ENCODE peak calls at places on chromosomes 6 and 20, in seven cellular contexts. X is OCI-LY7, E is IMR-90, N is pancreas, Q is progenitor cell of endocrine pancreas, V is epithelial cell of esophagus, M is GM06990. S is an unnamed sample.

GRCh38 chr6:113347420-113347819 is 509.7 kb upstream of the MARCKS start:
- DNase-seq in E (peak), V (peak), N (no peak), Q (no peak), M (no peak), X (no peak), S (no peak)

GRCh38 chr6:111888928-111889696 is 15.9 kb upstream of the FYN start:
- DNase-seq in V (no peak), M (no peak), X (no peak), Q (no peak), E (peak), N (no peak), S (no peak)

GRCh38 chr6:133504761-133505160 is 263.6 kb downstream of the EYA4 start:
- DNase-seq in X (no peak), E (no peak), V (no peak), Q (no peak), N (no peak), M (no peak), S (no peak)

GRCh38 chr6:16174368-16175078 is 45.6 kb downstream of the MYLIP start:
- DNase-seq in M (no peak), Q (no peak), N (no peak), X (no peak), V (no peak), E (no peak), S (no peak)

GRCh38 chr6:131175559-131175958 is 40.3 kb downstream of the AKAP7 start:
- DNase-seq in Q (no peak), V (no peak), X (no peak), N (no peak), M (no peak), E (no peak), S (no peak)

GRCh38 chr20:44924526-44924925 is 14.7 kb downstream of the PABPC1L start:
- DNase-seq in Q (no peak), X (no peak), M (no peak), V (no peak), E (no peak), N (no peak), S (no peak)

GRCh38 chr20:63536997-63537524 is at the start of gene PTK6:
- DNase-seq in Q (no peak), E (no peak), M (no peak), X (peak), N (peak), V (peak), S (no peak)

GRCh38 chr6:29376003-29376402 is 912 bp upstream of the OR12D3 start:
- DNase-seq in N (no peak), X (no peak), E (no peak), Q (no peak), V (peak), M (no peak), S (peak)

GRCh38 chr20:2705931-2706645 is 13.5 kb downstream of the EBF4 start:
- DNase-seq in X (no peak), N (no peak), V (no peak), E (no peak), M (no peak), Q (no peak), S (no peak)

GRCh38 chr6:108168501-108168979 is 2.7 kb downstream of the NR2E1 start:
- DNase-seq in X (no peak), M (peak), E (no peak), V (no peak), N (peak), Q (no peak), S (peak)

GRCh38 chr6:33878541-33878940 is 74.7 kb upstream of the MLN start:
- DNase-seq in E (no peak), Q (no peak), X (no peak), M (no peak), N (no peak), V (no peak), S (no peak)

GRCh38 chr20:33132858-33133615 is 34.9 kb upstream of the BPIFA2 start:
- DNase-seq in X (no peak), Q (no peak), N (no peak), M (no peak), V (no peak), E (no peak), S (no peak)

GRCh38 chr6:31943742-31944141 is 2.2 kb upstream of the CFB start:
- DNase-seq in M (no peak), Q (no peak), N (no peak), E (no peak), V (no peak), X (no peak), S (no peak)

GRCh38 chr6:135423649-135424128 is 73.9 kb downstream of the AHI1 start:
- DNase-seq in M (peak), E (peak), X (peak), V (peak), N (no peak), Q (no peak), S (peak)

GRCh38 chr20:52958206-52958605 is 14.0 kb upstream of the TSHZ2 start:
- DNase-seq in Q (no peak), V (no peak), X (no peak), M (no peak), E (no peak), N (no peak), S (no peak)

GRCh38 chr20:31713312-31714049 is 9.2 kb downstream of the BCL2L1 start:
- DNase-seq in V (peak), E (peak), X (no peak), M (no peak), N (no peak), Q (no peak), S (no peak)

GRCh38 chr20:31497838-31498540 is 16.3 kb upstream of the HM13 start:
- DNase-seq in V (no peak), X (no peak), Q (no peak), M (no peak), N (no peak), E (peak), S (no peak)

GRCh38 chr20:33838035-33838864 is 27.1 kb downstream of the CHMP4B start:
- DNase-seq in N (no peak), V (peak), M (no peak), X (no peak), E (no peak), Q (no peak), S (no peak)

GRCh38 chr6:39407446-39407993 is 85.0 kb upstream of the KCNK16 start:
- DNase-seq in Q (no peak), X (no peak), N (no peak), M (no peak), V (no peak), E (no peak), S (peak)

GRCh38 chr6:88008821-88009220 is 38.8 kb upstream of the SPACA1 start:
- DNase-seq in V (no peak), N (no peak), M (no peak), Q (no peak), X (no peak), E (no peak), S (no peak)

GRCh38 chr20:16349518-16350295 is 223.5 kb downstream of the KIF16B start:
- DNase-seq in Q (no peak), X (no peak), N (no peak), V (no peak), M (no peak), E (peak), S (no peak)

GRCh38 chr6:14037402-14038277 is 79.9 kb upstream of the CD83 start:
- DNase-seq in E (peak), N (no peak), V (peak), X (no peak), Q (no peak), M (no peak), S (no peak)

GRCh38 chr6:100433726-100434435 is 30.8 kb downstream of the SIM1 start:
- DNase-seq in V (no peak), X (no peak), E (no peak), N (no peak), M (no peak), Q (no peak), S (no peak)

GRCh38 chr6:42297661-42298060 is 80.0 kb upstream of the MRPS10 start:
- DNase-seq in V (peak), M (no peak), N (no peak), Q (no peak), X (no peak), E (no peak), S (no peak)

GRCh38 chr6:162963861-162964260 is 236.1 kb downstream of the PACRG start:
- DNase-seq in X (no peak), V (no peak), Q (no peak), N (no peak), M (no peak), E (no peak), S (no peak)

GRCh38 chr20:13035399-13036173 is 26.8 kb downstream of the SPTLC3 start:
- DNase-seq in E (no peak), M (no peak), X (no peak), V (no peak), N (no peak), Q (no peak), S (no peak)

DNA sequence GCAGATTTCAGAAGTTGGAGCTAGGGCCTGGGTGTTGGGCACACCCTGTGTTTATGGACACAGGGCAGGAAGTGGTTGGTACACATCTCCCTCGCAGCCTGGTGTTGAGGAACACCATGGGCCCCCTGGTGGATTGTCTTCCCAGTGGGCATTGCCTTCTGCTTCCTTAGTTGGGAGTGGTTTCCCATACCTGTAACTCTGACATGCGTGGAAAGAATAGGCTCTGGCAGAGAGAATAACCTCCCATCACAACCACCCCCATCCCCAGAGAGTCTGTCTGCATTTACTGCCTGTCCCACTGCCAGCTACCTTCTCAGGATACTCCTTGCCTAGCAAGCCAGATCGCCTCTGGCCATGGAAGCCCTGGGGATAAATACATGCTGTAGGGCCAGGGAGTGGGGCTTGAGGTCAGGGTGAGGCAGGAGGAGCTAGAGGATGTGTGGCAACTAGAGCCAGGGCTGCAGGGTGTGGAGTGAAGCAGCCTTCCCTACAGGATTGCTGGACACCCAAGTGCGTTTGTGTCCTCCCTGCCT is 14.7 kb downstream of the LRRC73 start:
- DNase-seq in M (no peak), E (no peak), Q (no peak), V (peak), N (no peak), X (no peak), S (no peak)
- TF ChIP-seq CTCF in M (peak), E (peak), Q (peak), V (peak), N (no peak), X (no peak), S (peak)

DNA sequence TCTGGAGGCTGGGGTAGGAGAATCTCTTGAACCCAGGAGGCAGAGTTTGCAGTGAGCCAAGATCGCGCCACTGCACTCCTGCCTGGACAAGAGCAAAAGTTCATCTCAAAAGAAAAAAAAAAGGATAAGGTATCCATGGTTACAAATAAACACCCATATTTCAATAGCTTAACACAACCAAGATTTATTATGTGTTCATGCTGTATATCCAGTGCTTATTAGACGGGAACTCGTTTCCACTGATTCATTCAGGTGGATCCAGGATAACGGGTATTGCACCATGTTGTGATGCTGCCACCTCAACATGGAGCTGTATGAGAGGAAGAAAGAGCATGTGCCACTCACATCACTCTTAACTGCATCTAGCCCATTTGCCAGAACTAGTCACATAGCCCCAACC is 69.1 kb upstream of the HIVEP1 start:
- DNase-seq in N (no peak), X (no peak), Q (no peak), E (no peak), M (no peak), V (no peak), S (no peak)
- TF ChIP-seq CTCF in N (no peak), X (no peak), Q (no peak), E (no peak), M (no peak), V (no peak), S (no peak)

DNA sequence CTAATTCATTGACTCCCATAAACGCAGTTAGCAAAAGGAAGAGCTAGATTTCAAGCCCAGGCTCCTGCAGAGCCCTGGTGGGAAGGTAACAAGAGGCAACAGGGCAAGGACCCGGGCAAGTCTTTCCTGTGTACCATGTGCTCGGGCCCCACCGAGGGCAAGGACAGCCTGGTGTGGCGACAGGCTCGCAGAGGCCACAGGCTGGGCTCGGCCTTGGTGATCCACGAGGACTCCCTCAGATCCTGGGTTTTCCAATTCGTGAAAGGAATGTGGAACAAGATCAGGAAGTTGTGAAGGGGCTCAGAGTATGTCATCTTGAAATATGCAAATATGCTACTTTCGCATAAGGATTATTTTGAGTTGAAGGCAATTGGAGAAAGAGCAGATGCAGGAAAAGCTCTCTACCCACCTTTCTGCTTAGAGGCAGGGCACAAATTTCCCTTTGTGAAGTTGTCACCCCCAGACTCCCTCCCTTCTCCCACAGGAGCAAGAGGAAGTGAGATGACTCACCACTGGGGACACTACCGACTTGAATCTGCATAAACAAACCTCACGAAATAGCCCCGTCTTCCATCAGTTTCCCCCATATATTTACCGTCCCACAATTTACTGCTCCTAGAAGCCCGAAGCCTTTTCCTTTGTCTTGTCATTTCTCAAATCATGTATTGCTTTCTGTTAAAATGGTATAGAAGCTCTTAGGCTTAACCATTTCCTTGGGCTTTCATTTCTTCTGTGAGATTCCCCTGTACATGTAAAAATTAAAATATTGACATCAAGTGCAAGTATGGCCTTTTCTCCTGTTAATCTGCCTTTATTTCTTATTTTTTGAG is 79.0 kb downstream of the PSMG4 start:
- DNase-seq in M (no peak), Q (no peak), V (peak), N (no peak), X (no peak), E (peak), S (no peak)
- TF ChIP-seq CTCF in M (no peak), Q (no peak), V (no peak), N (no peak), X (peak), E (no peak), S (no peak)

DNA sequence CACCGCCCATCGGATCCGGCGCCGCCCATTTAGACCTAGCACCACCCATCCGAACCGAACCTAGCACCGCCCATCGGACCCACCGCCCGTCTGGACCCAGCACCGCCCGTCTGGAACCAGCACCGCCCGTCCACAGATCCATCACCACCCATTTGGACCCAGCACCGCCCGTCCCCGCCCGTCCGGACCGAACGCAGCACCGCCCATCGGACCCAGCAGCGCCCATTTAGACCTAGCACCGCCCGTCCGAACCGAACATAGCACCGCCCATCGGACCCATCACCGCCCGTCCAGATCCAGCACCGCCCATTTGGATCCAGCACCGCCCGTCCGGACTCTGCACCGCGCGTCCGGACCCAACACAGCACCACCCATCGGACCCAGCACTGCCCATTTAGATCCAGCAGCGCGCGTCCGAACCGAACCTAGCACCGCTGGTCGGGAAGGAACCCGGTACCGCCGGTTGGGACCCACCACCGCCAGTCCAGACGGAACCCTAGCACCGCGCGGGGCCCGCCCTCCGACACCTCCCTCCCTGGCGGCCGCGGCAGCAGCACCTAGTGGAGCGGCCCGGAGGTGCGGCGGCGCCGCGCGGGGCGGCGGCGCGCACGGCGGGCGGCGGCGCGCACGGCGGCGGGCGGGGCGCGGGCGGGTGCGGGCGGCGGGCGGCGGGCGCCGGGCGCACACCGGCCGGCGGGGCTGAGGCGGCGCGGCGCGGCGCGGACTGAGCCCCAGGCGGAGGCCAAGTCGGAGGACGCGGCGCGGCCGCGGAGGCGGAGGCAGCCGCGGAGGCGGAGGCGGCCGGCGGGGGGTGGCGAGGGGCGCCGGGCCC is at the start of gene AFDN:
- DNase-seq in M (peak), N (peak), V (peak), E (peak), Q (peak), X (peak), S (peak)
- TF ChIP-seq CTCF in M (peak), N (peak), V (peak), E (peak), Q (peak), X (peak), S (peak)

GRCh38 chr6:159125977-159126376 is 43.2 kb upstream of the FNDC1 start:
- DNase-seq in V (no peak), X (no peak), M (no peak), E (no peak), N (no peak), Q (no peak), S (no peak)

GRCh38 chr6:159126590-159126989 is 42.6 kb upstream of the FNDC1 start:
- DNase-seq in M (no peak), X (no peak), V (no peak), Q (no peak), N (no peak), E (no peak), S (no peak)

GRCh38 chr6:159121387-159121955 is 47.7 kb upstream of the FNDC1 start:
- DNase-seq in X (no peak), Q (no peak), N (no peak), E (no peak), M (no peak), V (no peak), S (no peak)

GRCh38 chr6:159127701-159128100 is 41.5 kb upstream of the FNDC1 start:
- DNase-seq in N (no peak), X (peak), Q (no peak), E (no peak), M (no peak), V (no peak), S (no peak)

GRCh38 chr6:159125014-159125609 is 44.1 kb upstream of the FNDC1 start:
- DNase-seq in V (no peak), Q (no peak), N (no peak), X (peak), M (no peak), E (no peak), S (no peak)
- TF ChIP-seq CTCF in V (peak), Q (peak), N (no peak), X (peak), M (peak), E (peak), S (no peak)

DNA sequence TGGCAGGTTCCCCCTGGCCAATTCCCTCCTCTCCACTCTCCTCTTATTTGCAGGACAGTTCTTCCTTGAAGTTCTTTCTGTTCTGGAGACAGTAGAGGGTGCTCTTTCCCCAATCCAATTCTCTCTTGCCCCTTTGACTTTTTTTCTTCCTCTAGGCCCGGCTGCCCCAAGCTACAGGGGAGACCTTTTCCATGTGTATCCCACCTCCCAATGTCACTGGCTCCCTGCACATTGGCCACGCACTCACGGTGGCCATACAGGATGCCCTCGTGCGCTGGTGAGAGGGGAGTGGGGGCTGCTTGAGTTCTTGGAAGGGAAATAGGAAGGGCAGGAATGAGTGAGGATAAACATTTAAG is 1.5 kb downstream of the VARS2 start:
- DNase-seq in V (peak), M (no peak), Q (no peak), N (no peak), E (peak), X (peak), S (peak)
- TF ChIP-seq CTCF in V (peak), M (peak), Q (peak), N (no peak), E (peak), X (peak), S (peak)

DNA sequence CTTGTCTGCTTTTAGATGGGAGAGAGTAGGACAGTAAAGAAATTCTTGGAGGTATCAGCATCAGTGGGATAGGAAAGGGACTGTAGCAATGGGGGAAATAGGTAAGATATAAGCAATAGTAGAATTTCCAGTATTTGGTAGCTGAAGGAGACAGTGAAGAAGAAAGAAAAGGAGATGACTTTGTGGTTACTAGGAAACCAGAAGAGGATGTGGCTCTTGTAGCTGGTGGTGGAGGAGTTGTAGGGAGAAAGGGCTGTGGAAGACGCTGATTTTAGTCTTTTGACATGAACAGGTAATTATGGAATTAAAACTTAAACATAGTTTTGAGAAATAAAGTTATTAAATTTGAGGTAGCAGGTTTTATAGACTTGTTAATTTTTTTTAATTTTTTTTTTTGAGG is 26.1 kb downstream of the SH3BGRL2 start:
- DNase-seq in Q (no peak), E (no peak), V (no peak), N (no peak), X (no peak), M (no peak), S (no peak)
- TF ChIP-seq CTCF in Q (no peak), E (no peak), V (no peak), N (no peak), X (no peak), M (no peak), S (no peak)

DNA sequence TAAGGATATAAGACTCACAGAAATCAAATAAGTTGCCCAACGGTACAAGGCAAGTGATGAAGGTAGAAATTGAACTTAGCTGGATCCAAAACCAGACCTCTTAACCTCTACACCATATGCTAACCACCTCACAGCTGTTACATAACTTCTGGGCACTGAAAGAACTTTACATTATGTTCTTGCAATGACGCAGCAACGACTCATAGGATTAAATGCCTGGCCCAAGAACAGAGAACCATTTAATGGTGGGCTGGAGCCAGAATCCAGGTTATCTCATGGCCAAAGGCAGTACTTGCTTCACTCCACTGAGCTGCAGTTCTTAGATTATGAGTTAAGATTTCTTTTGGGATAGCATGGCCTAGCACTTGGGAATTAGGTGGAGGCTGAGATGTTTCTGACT is 4.4 kb downstream of the TRMT6 start:
- DNase-seq in M (no peak), N (no peak), E (peak), V (peak), Q (no peak), X (no peak), S (no peak)
- TF ChIP-seq CTCF in M (no peak), N (no peak), E (no peak), V (no peak), Q (no peak), X (no peak), S (no peak)